ENCODE peak calls at places on chromosomes 7 and 10, in seven cellular contexts. L is fibroblast of the conjunctiva, Y is skeletal muscle cell, B is posterior vena cava, H is AG08396, Z is osteocyte, D is NCI-H345. K is an unnamed sample.
A peak's percentile ranks its signal among the peaks of the same experiment; 100 is the strongest.

GRCh38 chr10:26407406-26407969 is 30.7 kb upstream of the APBB1IP start:
- DNase-seq in L (peak; percentile 1), Y (no peak), B (no peak), H (peak; percentile 30), Z (no peak), D (no peak), K (no peak)

GRCh38 chr10:10533417-10533816 is 484.3 kb upstream of the CELF2 start:
- DNase-seq in L (peak; percentile 22), Y (no peak), B (no peak), H (no peak), Z (no peak), D (no peak), K (no peak)

GRCh38 chr7:66847879-66848810 is 72.9 kb upstream of the TMEM248 start:
- DNase-seq in L (peak; percentile 42), Y (peak; percentile 71), B (no peak), H (no peak), Z (no peak), D (no peak), K (peak; percentile 48)

GRCh38 chr10:61465807-61466425 is 12.7 kb upstream of the TMEM26 start:
- DNase-seq in L (no peak), Y (no peak), B (no peak), H (no peak), Z (no peak), D (no peak), K (no peak)

GRCh38 chr10:3418901-3419300 is 246.3 kb upstream of the PITRM1 start:
- DNase-seq in L (no peak), Y (no peak), B (no peak), H (no peak), Z (peak; percentile 49), D (no peak), K (no peak)

GRCh38 chr10:23530079-23530478 is 91.2 kb downstream of the OTUD1 start:
- DNase-seq in L (peak; percentile 12), Y (no peak), B (no peak), H (no peak), Z (no peak), D (no peak), K (no peak)

GRCh38 chr7:90383879-90384278 is 19.4 kb upstream of the CLDN12 start:
- DNase-seq in L (no peak), Y (no peak), B (no peak), H (peak; percentile 33), Z (no peak), D (no peak), K (no peak)

GRCh38 chr7:106659963-106660861 is 746 bp downstream of the CCDC71L start:
- DNase-seq in L (peak; percentile 61), Y (no peak), B (peak; percentile 94), H (peak; percentile 86), Z (peak; percentile 91), D (peak; percentile 75), K (peak; percentile 70)

GRCh38 chr10:77738496-77739158 is 101.0 kb upstream of the KCNMA1 start:
- DNase-seq in L (no peak), Y (no peak), B (no peak), H (no peak), Z (no peak), D (no peak), K (no peak)

GRCh38 chr7:8204674-8205377 is 57.1 kb downstream of the ICA1 start:
- DNase-seq in L (no peak), Y (no peak), B (no peak), H (no peak), Z (no peak), D (no peak), K (no peak)

GRCh38 chr10:91201213-91201996 is 19.1 kb upstream of the PCGF5 start:
- DNase-seq in L (no peak), Y (no peak), B (no peak), H (no peak), Z (no peak), D (no peak), K (no peak)

GRCh38 chr7:156773966-156774365 is 119.0 kb downstream of the LMBR1 start:
- DNase-seq in L (no peak), Y (no peak), B (no peak), H (no peak), Z (no peak), D (no peak), K (no peak)

GRCh38 chr7:73451780-73452398 is 18.3 kb downstream of the FZD9 start:
- DNase-seq in L (peak; percentile 69), Y (no peak), B (no peak), H (peak; percentile 59), Z (no peak), D (peak; percentile 55), K (peak; percentile 54)

GRCh38 chr7:13047061-13047460 is 359.6 kb downstream of the ARL4A start:
- DNase-seq in L (no peak), Y (no peak), B (no peak), H (no peak), Z (no peak), D (no peak), K (no peak)

GRCh38 chr7:155717010-155717744 is 72.7 kb downstream of the RBM33 start:
- DNase-seq in L (no peak), Y (no peak), B (no peak), H (no peak), Z (no peak), D (no peak), K (no peak)

GRCh38 chr7:135645296-135645904 is 16.9 kb upstream of the STMP1 start:
- DNase-seq in L (peak; percentile 43), Y (no peak), B (no peak), H (peak; percentile 25), Z (no peak), D (peak; percentile 29), K (peak; percentile 49)

GRCh38 chr10:62580396-62580795 is 206.2 kb downstream of the ZNF365 start:
- DNase-seq in L (no peak), Y (no peak), B (no peak), H (no peak), Z (no peak), D (no peak), K (no peak)

GRCh38 chr7:32515890-32516550 is 20.7 kb downstream of the AVL9 start:
- DNase-seq in L (no peak), Y (no peak), B (no peak), H (no peak), Z (no peak), D (no peak), K (no peak)

GRCh38 chr7:125423444-125424155 is 494.0 kb upstream of the POT1 start:
- DNase-seq in L (peak; percentile 1), Y (peak; percentile 46), B (no peak), H (no peak), Z (no peak), D (no peak), K (no peak)

GRCh38 chr7:83355143-83355542 is 192.5 kb upstream of the PCLO start:
- DNase-seq in L (no peak), Y (peak; percentile 21), B (no peak), H (no peak), Z (no peak), D (no peak), K (no peak)

GRCh38 chr7:47786557-47787248 is 161.6 kb downstream of the PKD1L1 start:
- DNase-seq in L (peak; percentile 99), Y (peak; percentile 99), B (peak; percentile 87), H (peak; percentile 81), Z (peak; percentile 91), D (no peak), K (no peak)

GRCh38 chr10:106114656-106115186 is 1049.8 kb downstream of the SORCS1 start:
- DNase-seq in L (no peak), Y (no peak), B (peak; percentile 57), H (no peak), Z (no peak), D (no peak), K (no peak)